ENCODE peak calls at places on chromosomes 11 and 22, in four cellular contexts. C is NCI-H446 treated with DMSO at 0.1 percent for 48 hours; B is activated CD4-positive, alpha-beta T cell treated with anti-CD3 and anti-CD28 coated beads, Interleukin-2, amount 50 U/mL, for 1 hour; D is WTC11. V is an unnamed sample.
A peak's percentile ranks its signal among the peaks of the same experiment; 100 is the strongest.

GRCh38 chr11:11463397-11463796 is 110.3 kb upstream of the CSNK2A3 start:
- DNase-seq in C (no peak), D (no peak), B (no peak), V (no peak)

GRCh38 chr22:47369431-47370015 is 607.1 kb downstream of the TBC1D22A start:
- DNase-seq in C (no peak), B (no peak), D (no peak), V (no peak)

GRCh38 chr11:97537407-97538150 is 1147.8 kb downstream of the JRKL start:
- DNase-seq in D (peak; percentile 18), C (no peak), B (no peak), V (no peak)

GRCh38 chr11:79265756-79266322 is 175.0 kb downstream of the TENM4 start:
- DNase-seq in B (no peak), D (no peak), C (no peak), V (no peak)

GRCh38 chr11:65315204-65315865 is 669 bp downstream of the CDC42EP2 start:
- DNase-seq in B (peak; percentile 77), C (peak; percentile 21), D (peak; percentile 94), V (peak; percentile 77)

GRCh38 chr11:47186076-47186936 is at the start of gene PACSIN3:
- DNase-seq in B (peak; percentile 18), C (no peak), D (peak; percentile 69), V (peak; percentile 24)

GRCh38 chr22:37046589-37046988 is 5.0 kb upstream of the KCTD17 start:
- DNase-seq in C (no peak), B (no peak), D (no peak), V (no peak)

GRCh38 chr11:45993438-45994064 is 71.1 kb downstream of the LARGE2 start:
- DNase-seq in B (no peak), C (peak; percentile 79), D (no peak), V (no peak)

GRCh38 chr11:67539588-67539987 is 16.3 kb upstream of the CABP2 start:
- DNase-seq in D (no peak), B (no peak), C (no peak), V (no peak)

GRCh38 chr22:30474683-30475424 is 3.0 kb upstream of the SEC14L3 start:
- DNase-seq in C (no peak), B (peak; percentile 20), D (peak; percentile 18), V (peak; percentile 47)

GRCh38 chr22:31230871-31231621 is 18.9 kb downstream of the LIMK2 start:
- DNase-seq in C (peak; percentile 31), D (no peak), B (peak; percentile 60), V (peak; percentile 66)

GRCh38 chr22:45006873-45007246 is 2.9 kb downstream of the PHF21B start:
- DNase-seq in B (no peak), C (no peak), D (peak; percentile 78), V (no peak)

GRCh38 chr11:64932324-64932723 is 3.4 kb downstream of the GPHA2 start:
- DNase-seq in D (no peak), B (no peak), C (no peak), V (no peak)

GRCh38 chr11:67456068-67456705 is 1.0 kb downstream of the CABP4 start:
- DNase-seq in C (no peak), D (no peak), B (no peak), V (no peak)

GRCh38 chr11:46513934-46514342 is 79.9 kb downstream of the AMBRA1 start:
- DNase-seq in C (peak; percentile 92), B (no peak), D (no peak), V (no peak)

GRCh38 chr11:68026391-68027105 is 3.9 kb upstream of the NDUFS8 start:
- DNase-seq in C (no peak), B (no peak), D (no peak), V (no peak)